ENCODE peak calls at places on chromosomes 1 and 21, in eight cellular contexts. Y, X, P, U, F, J, W and A are unnamed samples. For H3K27me3, the result is how much of the 10 kb centered on the place peaks cover.

GRCh38 chr1:10901894-10902805 is 105.7 kb upstream of the CASZ1 start:
- DNase-seq in Y (no peak), X (no peak), P (no peak), U (no peak), F (no peak), J (peak), W (no peak), A (peak)

GRCh38 chr1:60942896-60943633 is 139.3 kb upstream of the NFIA start:
- DNase-seq in Y (no peak), X (no peak), P (no peak), U (no peak), F (no peak), J (no peak), W (no peak), A (no peak)

GRCh38 chr1:31910933-31911332 is 27.2 kb downstream of the PTP4A2 start:
- DNase-seq in Y (no peak), X (no peak), P (no peak), U (no peak), F (no peak), J (no peak), W (no peak), A (no peak)

GRCh38 chr1:230140221-230141001 is 73.4 kb downstream of the GALNT2 start:
- DNase-seq in Y (no peak), X (no peak), P (no peak), U (no peak), F (peak), J (peak), W (no peak), A (no peak)

GRCh38 chr1:16986596-16987361 is 6.4 kb upstream of the MFAP2 start:
- DNase-seq in Y (no peak), X (no peak), P (no peak), U (peak), F (no peak), J (no peak), W (no peak), A (peak)

GRCh38 chr1:217418241-217418840 is 212.5 kb downstream of the GPATCH2 start:
- DNase-seq in Y (no peak), X (no peak), P (no peak), U (no peak), F (no peak), J (no peak), W (no peak), A (no peak)

GRCh38 chr1:32170991-32171390 is 8.5 kb upstream of the TXLNA start:
- DNase-seq in Y (no peak), X (no peak), P (no peak), U (no peak), F (no peak), J (no peak), W (no peak), A (no peak)

GRCh38 chr21:45266518-45267389 is 20.9 kb downstream of the POFUT2 start:
- DNase-seq in Y (peak), X (no peak), P (peak), U (peak), F (no peak), J (no peak), W (no peak), A (no peak)

GRCh38 chr1:185281245-185281644 is 35.8 kb downstream of the IVNS1ABP start:
- DNase-seq in Y (peak), X (no peak), P (peak), U (no peak), F (no peak), J (no peak), W (no peak), A (no peak)

GRCh38 chr1:22854688-22855565 is 117.7 kb downstream of the LACTBL1 start:
- DNase-seq in Y (no peak), X (no peak), P (no peak), U (no peak), F (no peak), J (peak), W (no peak), A (no peak)

GRCh38 chr21:45522986-45523385 is 19.3 kb downstream of the SLC19A1 start:
- DNase-seq in Y (no peak), X (no peak), P (no peak), U (peak), F (peak), J (peak), W (no peak), A (no peak)

GRCh38 chr1:230247921-230248778 is 178.0 kb downstream of the PGBD5 start:
- DNase-seq in Y (no peak), X (no peak), P (no peak), U (no peak), F (no peak), J (no peak), W (no peak), A (no peak)

GRCh38 chr1:151728151-151728711 is 6.9 kb downstream of the RIIAD1 start:
- DNase-seq in Y (no peak), X (no peak), P (no peak), U (no peak), F (no peak), J (no peak), W (no peak), A (peak)

GRCh38 chr1:218164111-218164929 is 120.8 kb upstream of the RRP15 start:
- DNase-seq in Y (peak), X (peak), P (no peak), U (no peak), F (peak), J (peak), W (no peak), A (peak)

GRCh38 chr1:22048351-22049192 is 3.9 kb upstream of the CDC42 start:
- DNase-seq in Y (no peak), X (peak), P (no peak), U (no peak), F (no peak), J (no peak), W (no peak), A (peak)

GRCh38 chr1:7473223-7474142 is 297.6 kb upstream of the VAMP3 start:
- DNase-seq in Y (no peak), X (peak), P (no peak), U (no peak), F (no peak), J (no peak), W (no peak), A (no peak)
- H3K27me3 ChIP-seq in Y (under half), X (under half), P (under half), U (under half), F (under half), J (under half), W (under half), A (under half)

DNA sequence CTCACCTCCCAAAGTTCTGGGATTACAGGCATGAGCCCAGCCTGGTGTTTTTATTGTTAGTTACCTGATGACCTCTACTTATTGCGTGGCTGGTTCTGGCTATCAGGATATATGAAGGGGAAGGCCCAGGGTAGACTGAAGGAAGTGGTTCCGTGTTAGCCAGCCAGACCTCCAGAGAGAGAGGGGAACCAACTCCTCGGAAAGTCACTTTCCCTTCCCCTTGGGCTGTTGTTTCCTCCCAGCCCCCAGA is 2.5 kb upstream of the RCSD1 start:
- DNase-seq in Y (no peak), X (no peak), P (no peak), U (no peak), F (no peak), J (no peak), W (no peak), A (no peak)
- H3K27me3 ChIP-seq in Y (under half), X (under half), P (under half), U (under half), F (under half), J (under half), W (under half), A (under half)

DNA sequence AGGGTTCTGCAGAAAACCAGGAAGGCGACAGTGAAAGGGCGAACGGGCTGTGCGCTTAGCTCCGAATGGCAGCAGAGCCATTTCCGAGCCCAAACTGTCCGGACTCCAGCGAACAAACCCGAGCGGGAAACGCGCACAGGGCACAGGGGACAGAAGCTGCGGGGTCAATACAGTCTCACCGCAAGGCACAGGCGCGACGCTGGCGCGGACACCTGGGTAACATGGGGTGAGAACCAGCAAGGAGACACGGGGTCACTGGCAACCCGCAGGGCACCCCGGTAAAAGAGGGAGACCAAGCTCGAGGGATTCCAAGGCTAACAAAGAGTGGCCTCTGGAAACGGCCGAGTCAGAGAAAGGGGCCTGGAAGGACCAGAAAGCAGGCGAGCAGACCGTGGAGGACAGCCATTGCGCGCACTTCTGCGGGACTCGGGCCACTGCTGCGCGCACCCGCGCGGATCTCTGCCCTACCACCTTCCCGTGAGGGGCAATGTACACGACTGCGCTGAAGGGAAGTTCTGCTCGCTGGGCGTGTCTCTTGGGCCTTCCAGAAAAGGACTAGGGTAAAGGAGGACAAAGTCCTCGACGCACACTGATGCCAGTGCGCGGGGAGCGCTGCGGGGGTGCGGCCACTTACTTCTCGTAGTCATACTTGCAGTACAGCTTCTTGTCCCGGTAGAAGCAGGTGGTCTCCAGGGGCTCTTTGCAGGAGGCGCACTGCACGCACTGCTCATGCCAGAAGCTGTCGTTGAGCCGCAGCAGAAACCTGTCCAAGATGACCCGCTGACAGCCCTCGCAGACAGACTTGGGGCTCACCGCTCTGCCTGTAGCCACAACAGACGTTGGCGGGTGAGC is 3.8 kb downstream of the LMX1A start:
- DNase-seq in Y (no peak), X (no peak), P (no peak), U (no peak), F (no peak), J (no peak), W (no peak), A (peak)
- H3K27me3 ChIP-seq in Y (under half), X (half or more), P (under half), U (half or more), F (under half), J (under half), W (under half), A (half or more)

GRCh38 chr1:28819020-28819419 is 7.0 kb downstream of the OPRD1 start:
- DNase-seq in Y (no peak), X (no peak), P (no peak), U (no peak), F (no peak), J (no peak), W (no peak), A (no peak)
- H3K27me3 ChIP-seq in Y (under half), X (under half), P (under half), U (under half), F (under half), J (under half), W (under half), A (under half)

GRCh38 chr1:110153407-110153950 is 3.2 kb downstream of the SLC6A17 start:
- DNase-seq in Y (no peak), X (no peak), P (no peak), U (no peak), F (no peak), J (no peak), W (no peak), A (no peak)
- H3K27me3 ChIP-seq in Y (under half), X (half or more), P (under half), U (under half), F (under half), J (under half), W (under half), A (half or more)

DNA sequence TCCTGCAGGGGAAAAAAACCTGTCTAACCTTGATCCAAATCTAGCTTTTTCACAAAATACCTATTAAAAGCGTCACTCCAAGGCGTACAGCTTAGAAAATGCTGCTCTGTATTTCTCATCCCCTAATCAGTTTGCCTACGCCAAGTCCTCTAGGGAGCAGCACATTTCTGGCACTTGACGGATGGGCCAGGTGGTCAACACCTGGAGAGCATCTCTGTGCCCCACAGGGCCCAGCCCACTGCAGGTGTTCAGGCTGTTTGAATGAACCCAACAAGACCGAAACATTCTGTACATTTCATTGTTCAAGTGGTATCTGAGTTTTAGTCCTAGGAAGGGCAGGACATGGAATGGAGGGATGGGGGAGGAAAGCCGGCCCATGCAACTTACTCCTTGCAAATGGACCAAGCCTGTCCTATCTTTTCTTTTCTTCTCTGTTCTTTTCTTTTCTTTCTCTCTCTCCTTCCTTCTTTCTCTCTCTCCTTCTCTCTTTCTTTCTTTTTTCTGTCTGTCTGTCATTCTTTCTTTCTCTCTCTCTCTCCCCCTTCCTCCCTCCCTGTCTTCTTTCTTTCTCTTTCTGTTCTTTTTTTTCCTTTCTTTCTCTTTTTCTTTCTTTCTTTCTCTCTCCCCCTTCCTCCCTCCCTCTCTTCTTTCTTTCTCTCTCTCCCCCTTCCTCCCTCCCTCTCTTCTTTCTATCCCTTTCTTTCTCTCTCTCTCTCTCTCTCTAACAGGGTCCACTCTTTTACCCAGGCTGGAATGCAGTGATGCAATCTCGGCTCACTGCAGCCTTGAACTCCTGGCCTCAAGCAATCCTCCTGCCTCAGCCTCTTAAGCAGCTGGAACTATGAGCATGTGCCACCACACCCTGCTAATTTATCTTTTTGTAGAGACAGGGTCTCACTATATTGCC is 29.1 kb downstream of the IGFN1 start:
- DNase-seq in Y (no peak), X (no peak), P (no peak), U (no peak), F (no peak), J (no peak), W (no peak), A (no peak)
- H3K27me3 ChIP-seq in Y (under half), X (under half), P (under half), U (under half), F (under half), J (under half), W (under half), A (under half)

GRCh38 chr21:36696640-36697472 is 2.1 kb upstream of the SIM2 start:
- DNase-seq in Y (no peak), X (no peak), P (no peak), U (no peak), F (no peak), J (no peak), W (no peak), A (peak)

GRCh38 chr21:36696390-36696639 is 2.6 kb upstream of the SIM2 start:
- DNase-seq in Y (no peak), X (no peak), P (no peak), U (no peak), F (no peak), J (no peak), W (no peak), A (peak)

GRCh38 chr21:36695283-36695634 is 3.7 kb upstream of the SIM2 start:
- DNase-seq in Y (no peak), X (no peak), P (no peak), U (no peak), F (no peak), J (no peak), W (no peak), A (no peak)

GRCh38 chr21:36694593-36695282 is 4.2 kb upstream of the SIM2 start:
- DNase-seq in Y (no peak), X (no peak), P (no peak), U (no peak), F (no peak), J (no peak), W (no peak), A (peak)

DNA sequence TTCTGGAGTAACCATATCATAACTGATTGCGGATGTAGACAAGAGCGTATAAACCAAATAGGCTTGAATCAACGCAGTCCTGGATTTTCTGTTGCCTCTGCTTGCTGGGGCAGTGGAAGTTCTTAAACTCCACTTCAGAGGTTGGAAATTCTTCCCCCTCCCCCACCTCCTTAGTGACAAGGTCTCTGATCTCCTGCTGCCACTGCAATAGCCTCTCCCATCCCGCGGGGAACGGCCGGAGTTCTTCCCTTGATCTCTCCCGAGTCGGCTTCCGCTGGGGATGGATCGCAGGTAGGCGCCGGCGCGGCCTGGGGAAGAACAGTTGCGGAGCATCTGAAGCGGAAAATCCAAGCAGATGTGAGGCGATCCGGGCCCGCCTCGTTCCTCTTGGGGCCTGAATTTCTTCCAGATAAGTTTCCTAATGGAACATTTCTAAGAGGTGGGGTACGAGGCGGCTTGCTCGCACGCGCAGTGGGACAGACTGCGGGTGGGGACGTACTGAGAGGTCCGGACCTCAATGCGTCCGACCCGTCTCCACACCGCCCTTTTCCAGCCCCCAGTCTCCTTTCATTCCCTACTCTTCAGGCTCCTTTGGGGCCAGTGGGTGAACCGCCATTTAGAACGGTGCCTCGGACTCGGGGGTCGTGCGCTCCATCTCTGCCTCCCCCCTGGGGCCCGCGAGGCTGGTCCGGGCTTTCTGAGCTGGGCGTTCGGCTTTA is 3.1 kb upstream of the SIM2 start:
- DNase-seq in Y (no peak), X (no peak), P (no peak), U (no peak), F (no peak), J (no peak), W (no peak), A (peak)
- H3K27me3 ChIP-seq in Y (under half), X (half or more), P (under half), U (under half), F (under half), J (under half), W (under half), A (half or more)

GRCh38 chr1:3706651-3707297 is 45.5 kb upstream of the CCDC27 start:
- DNase-seq in Y (no peak), X (no peak), P (no peak), U (no peak), F (no peak), J (no peak), W (no peak), A (no peak)

GRCh38 chr1:3708696-3709246 is 43.5 kb upstream of the CCDC27 start:
- DNase-seq in Y (no peak), X (no peak), P (no peak), U (no peak), F (peak), J (no peak), W (no peak), A (peak)

GRCh38 chr1:3710251-3710650 is 42.0 kb upstream of the CCDC27 start:
- DNase-seq in Y (no peak), X (no peak), P (no peak), U (no peak), F (no peak), J (no peak), W (no peak), A (no peak)

GRCh38 chr1:3707298-3707938 is 44.8 kb upstream of the CCDC27 start:
- DNase-seq in Y (no peak), X (no peak), P (no peak), U (no peak), F (no peak), J (no peak), W (no peak), A (peak)

DNA sequence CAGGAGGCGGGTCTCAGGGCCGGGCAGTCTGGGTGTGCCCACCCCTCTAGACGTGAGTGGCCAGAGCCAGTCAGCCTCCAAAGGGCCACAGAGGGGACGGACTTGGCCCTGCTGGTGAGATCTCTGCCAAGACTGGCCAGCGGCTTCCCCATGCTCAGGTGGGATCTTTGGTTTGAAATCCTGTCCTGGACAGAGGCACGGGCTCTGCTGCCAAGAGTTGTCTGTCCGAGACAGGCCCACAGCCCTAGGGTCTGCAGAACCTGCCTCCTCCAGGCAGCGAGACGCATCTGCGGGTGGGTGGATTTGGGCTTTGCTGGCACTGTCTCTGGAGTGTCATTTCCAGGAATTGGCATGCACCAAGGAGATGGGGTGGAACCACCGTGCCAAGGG is 44.3 kb upstream of the CCDC27 start:
- DNase-seq in Y (no peak), X (no peak), P (no peak), U (no peak), F (no peak), J (no peak), W (no peak), A (peak)
- H3K27me3 ChIP-seq in Y (under half), X (under half), P (under half), U (under half), F (under half), J (under half), W (under half), A (under half)